ENCODE peak calls at places on chromosomes 6 and 20, in nine cellular contexts. One of them, this sample, is unnamed. For H3K4me1 and H3K36me3, the result is how much of the 10 kb centered on the place peaks cover.

GRCh38 chr20:62980970-62981369 is 25.8 kb downstream of the BHLHE23 start:
- DNase-seq in cardiac muscle cell: peak
- DNase-seq in RWPE2: no peak
- DNase-seq in endodermal cell: no peak
- DNase-seq in heart right ventricle: no peak
- DNase-seq in ascending aorta: no peak
- DNase-seq in colonic mucosa: no peak
- DNase-seq in adrenal gland: no peak
- DNase-seq in left lung: no peak
- DNase-seq in this sample: no peak

GRCh38 chr6:12545837-12546658 is 170.5 kb upstream of the PHACTR1 start:
- DNase-seq in left lung: no peak
- DNase-seq in RWPE2: no peak
- DNase-seq in adrenal gland: no peak
- DNase-seq in heart right ventricle: no peak
- DNase-seq in colonic mucosa: no peak
- DNase-seq in cardiac muscle cell: peak
- DNase-seq in ascending aorta: no peak
- DNase-seq in endodermal cell: no peak
- DNase-seq in this sample: no peak

GRCh38 chr6:113120577-113121285 is 736.4 kb upstream of the MARCKS start:
- DNase-seq in left lung: no peak
- DNase-seq in cardiac muscle cell: peak
- DNase-seq in heart right ventricle: no peak
- DNase-seq in RWPE2: peak
- DNase-seq in adrenal gland: peak
- DNase-seq in colonic mucosa: no peak
- DNase-seq in endodermal cell: peak
- DNase-seq in ascending aorta: no peak
- DNase-seq in this sample: no peak

GRCh38 chr6:120320481-120321162 is 971.1 kb upstream of the MAN1A1 start:
- DNase-seq in colonic mucosa: no peak
- DNase-seq in RWPE2: no peak
- DNase-seq in left lung: no peak
- DNase-seq in cardiac muscle cell: peak
- DNase-seq in endodermal cell: no peak
- DNase-seq in ascending aorta: no peak
- DNase-seq in adrenal gland: no peak
- DNase-seq in heart right ventricle: no peak
- DNase-seq in this sample: no peak

GRCh38 chr6:1310628-1311399 is 1.1 kb upstream of the FOXQ1 start:
- DNase-seq in ascending aorta: no peak
- DNase-seq in left lung: peak
- DNase-seq in endodermal cell: peak
- DNase-seq in RWPE2: no peak
- DNase-seq in adrenal gland: no peak
- DNase-seq in heart right ventricle: no peak
- DNase-seq in cardiac muscle cell: no peak
- DNase-seq in colonic mucosa: peak
- DNase-seq in this sample: no peak

GRCh38 chr6:12886961-12887775 is 170.6 kb downstream of the PHACTR1 start:
- DNase-seq in RWPE2: no peak
- DNase-seq in ascending aorta: no peak
- DNase-seq in left lung: no peak
- DNase-seq in heart right ventricle: no peak
- DNase-seq in adrenal gland: no peak
- DNase-seq in cardiac muscle cell: peak
- DNase-seq in endodermal cell: peak
- DNase-seq in colonic mucosa: no peak
- DNase-seq in this sample: no peak

GRCh38 chr6:98845201-98846020 is 11.0 kb downstream of the POU3F2 start:
- DNase-seq in colonic mucosa: peak
- DNase-seq in cardiac muscle cell: peak
- DNase-seq in ascending aorta: no peak
- DNase-seq in heart right ventricle: peak
- DNase-seq in adrenal gland: peak
- DNase-seq in endodermal cell: peak
- DNase-seq in left lung: peak
- DNase-seq in RWPE2: no peak
- DNase-seq in this sample: peak

GRCh38 chr6:53240763-53241162 is 92.1 kb upstream of the GCM1 start:
- DNase-seq in colonic mucosa: no peak
- DNase-seq in adrenal gland: no peak
- DNase-seq in left lung: no peak
- DNase-seq in RWPE2: no peak
- DNase-seq in heart right ventricle: no peak
- DNase-seq in endodermal cell: no peak
- DNase-seq in ascending aorta: no peak
- DNase-seq in cardiac muscle cell: no peak
- DNase-seq in this sample: no peak

GRCh38 chr6:22765015-22765414 is 195.6 kb downstream of the HDGFL1 start:
- DNase-seq in heart right ventricle: no peak
- DNase-seq in endodermal cell: no peak
- DNase-seq in RWPE2: no peak
- DNase-seq in cardiac muscle cell: peak
- DNase-seq in ascending aorta: no peak
- DNase-seq in colonic mucosa: no peak
- DNase-seq in left lung: no peak
- DNase-seq in adrenal gland: no peak
- DNase-seq in this sample: no peak

GRCh38 chr6:170152111-170152926 is 138.6 kb downstream of the DLL1 start:
- DNase-seq in colonic mucosa: peak
- DNase-seq in RWPE2: no peak
- DNase-seq in left lung: peak
- DNase-seq in heart right ventricle: no peak
- DNase-seq in endodermal cell: peak
- DNase-seq in ascending aorta: peak
- DNase-seq in cardiac muscle cell: no peak
- DNase-seq in adrenal gland: peak
- DNase-seq in this sample: no peak

GRCh38 chr20:47784599-47785320 is 521 bp downstream of the SULF2 start:
- DNase-seq in heart right ventricle: peak
- DNase-seq in ascending aorta: no peak
- DNase-seq in endodermal cell: peak
- DNase-seq in colonic mucosa: peak
- DNase-seq in RWPE2: no peak
- DNase-seq in cardiac muscle cell: peak
- DNase-seq in adrenal gland: peak
- DNase-seq in left lung: peak
- DNase-seq in this sample: peak

GRCh38 chr20:20366896-20367680 is 816 bp upstream of the INSM1 start:
- DNase-seq in colonic mucosa: no peak
- DNase-seq in RWPE2: no peak
- DNase-seq in heart right ventricle: no peak
- DNase-seq in adrenal gland: no peak
- DNase-seq in ascending aorta: no peak
- DNase-seq in cardiac muscle cell: no peak
- DNase-seq in left lung: no peak
- DNase-seq in endodermal cell: peak
- DNase-seq in this sample: no peak

GRCh38 chr6:7758456-7758855 is 32.6 kb downstream of the BMP6 start:
- DNase-seq in ascending aorta: no peak
- DNase-seq in endodermal cell: no peak
- DNase-seq in left lung: no peak
- DNase-seq in adrenal gland: no peak
- DNase-seq in RWPE2: no peak
- DNase-seq in heart right ventricle: no peak
- DNase-seq in cardiac muscle cell: peak
- DNase-seq in colonic mucosa: no peak
- DNase-seq in this sample: no peak

GRCh38 chr6:79750806-79751205 is 119.7 kb downstream of the SH3BGRL2 start:
- DNase-seq in adrenal gland: no peak
- DNase-seq in colonic mucosa: no peak
- DNase-seq in ascending aorta: no peak
- DNase-seq in left lung: no peak
- DNase-seq in endodermal cell: no peak
- DNase-seq in cardiac muscle cell: no peak
- DNase-seq in heart right ventricle: no peak
- DNase-seq in RWPE2: no peak
- DNase-seq in this sample: no peak

GRCh38 chr6:21393426-21394165 is 200.0 kb upstream of the SOX4 start:
- DNase-seq in heart right ventricle: no peak
- DNase-seq in colonic mucosa: no peak
- DNase-seq in ascending aorta: no peak
- DNase-seq in cardiac muscle cell: no peak
- DNase-seq in left lung: no peak
- DNase-seq in endodermal cell: no peak
- DNase-seq in RWPE2: no peak
- DNase-seq in adrenal gland: no peak
- DNase-seq in this sample: no peak

GRCh38 chr20:33781133-33781532 is 30.0 kb upstream of the CHMP4B start:
- DNase-seq in adrenal gland: no peak
- DNase-seq in heart right ventricle: no peak
- DNase-seq in ascending aorta: no peak
- DNase-seq in colonic mucosa: peak
- DNase-seq in left lung: no peak
- DNase-seq in cardiac muscle cell: no peak
- DNase-seq in RWPE2: peak
- DNase-seq in endodermal cell: no peak
- DNase-seq in this sample: no peak
- H3K4me1 ChIP-seq in adrenal gland: under half
- H3K4me1 ChIP-seq in heart right ventricle: under half
- H3K4me1 ChIP-seq in ascending aorta: under half
- H3K4me1 ChIP-seq in colonic mucosa: under half
- H3K4me1 ChIP-seq in left lung: under half
- H3K4me1 ChIP-seq in cardiac muscle cell: under half
- H3K4me1 ChIP-seq in RWPE2: under half
- H3K4me1 ChIP-seq in endodermal cell: under half
- H3K4me1 ChIP-seq in this sample: under half

GRCh38 chr6:116133453-116133852 is 7.5 kb upstream of the COL10A1 start:
- DNase-seq in endodermal cell: no peak
- DNase-seq in heart right ventricle: no peak
- DNase-seq in left lung: no peak
- DNase-seq in colonic mucosa: no peak
- DNase-seq in cardiac muscle cell: no peak
- DNase-seq in RWPE2: no peak
- DNase-seq in ascending aorta: no peak
- DNase-seq in adrenal gland: no peak
- DNase-seq in this sample: no peak

GRCh38 chr6:116126032-116126431 is at the start of gene COL10A1:
- DNase-seq in heart right ventricle: no peak
- DNase-seq in endodermal cell: no peak
- DNase-seq in RWPE2: no peak
- DNase-seq in cardiac muscle cell: no peak
- DNase-seq in colonic mucosa: no peak
- DNase-seq in adrenal gland: no peak
- DNase-seq in left lung: no peak
- DNase-seq in ascending aorta: no peak
- DNase-seq in this sample: no peak

GRCh38 chr6:116127771-116128493 is 2.0 kb upstream of the COL10A1 start:
- DNase-seq in colonic mucosa: no peak
- DNase-seq in adrenal gland: no peak
- DNase-seq in left lung: no peak
- DNase-seq in cardiac muscle cell: no peak
- DNase-seq in endodermal cell: no peak
- DNase-seq in ascending aorta: no peak
- DNase-seq in RWPE2: no peak
- DNase-seq in heart right ventricle: no peak
- DNase-seq in this sample: no peak
- H3K36me3 ChIP-seq in colonic mucosa: under half
- H3K36me3 ChIP-seq in adrenal gland: under half
- H3K36me3 ChIP-seq in left lung: under half
- H3K36me3 ChIP-seq in cardiac muscle cell: under half
- H3K36me3 ChIP-seq in endodermal cell: under half
- H3K36me3 ChIP-seq in ascending aorta: under half
- H3K36me3 ChIP-seq in RWPE2: under half
- H3K36me3 ChIP-seq in heart right ventricle: under half
- H3K36me3 ChIP-seq in this sample: under half

DNA sequence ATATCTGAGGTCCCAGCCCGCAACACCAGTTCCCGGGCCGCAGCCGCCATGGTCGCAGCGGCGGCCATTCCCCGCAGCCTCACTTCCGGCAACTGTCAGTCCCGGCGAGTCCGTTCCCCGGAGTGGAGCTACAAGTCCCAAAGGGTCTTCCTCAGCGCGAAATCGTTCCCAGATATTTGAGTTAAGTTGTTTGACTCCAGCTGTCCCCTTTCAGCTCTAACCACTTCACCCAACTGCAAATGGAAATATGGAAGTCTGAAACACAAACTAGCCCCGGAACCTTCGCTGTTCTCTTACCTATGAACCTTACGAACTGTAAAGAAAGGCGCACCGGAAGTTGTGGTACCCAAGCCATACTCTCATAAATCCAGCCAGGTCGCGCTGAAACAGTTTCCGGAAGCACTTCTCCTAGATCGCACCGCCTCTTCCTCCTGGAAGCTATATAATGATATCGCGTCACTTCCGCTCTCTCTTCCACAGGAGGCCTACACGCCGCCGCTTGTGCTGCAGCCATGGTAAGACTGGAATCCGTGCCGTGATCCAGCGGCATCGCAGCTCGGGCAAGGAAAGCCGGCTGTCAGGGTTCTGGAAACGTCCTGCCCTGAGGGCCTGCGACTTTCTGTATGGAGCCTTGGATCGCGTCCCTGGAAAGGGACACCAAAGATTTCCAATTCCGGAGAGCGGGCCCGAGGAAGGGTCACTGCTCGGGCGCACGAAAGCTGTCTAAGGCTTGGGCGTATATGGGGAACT is at the start of the genes RPS18 and VPS52:
- DNase-seq in RWPE2: peak
- DNase-seq in left lung: peak
- DNase-seq in endodermal cell: peak
- DNase-seq in heart right ventricle: peak
- DNase-seq in cardiac muscle cell: peak
- DNase-seq in colonic mucosa: peak
- DNase-seq in ascending aorta: peak
- DNase-seq in adrenal gland: peak
- DNase-seq in this sample: peak
- H3K4me1 ChIP-seq in RWPE2: under half
- H3K4me1 ChIP-seq in left lung: half or more
- H3K4me1 ChIP-seq in endodermal cell: under half
- H3K4me1 ChIP-seq in heart right ventricle: under half
- H3K4me1 ChIP-seq in cardiac muscle cell: under half
- H3K4me1 ChIP-seq in colonic mucosa: under half
- H3K4me1 ChIP-seq in ascending aorta: under half
- H3K4me1 ChIP-seq in adrenal gland: under half
- H3K4me1 ChIP-seq in this sample: under half

DNA sequence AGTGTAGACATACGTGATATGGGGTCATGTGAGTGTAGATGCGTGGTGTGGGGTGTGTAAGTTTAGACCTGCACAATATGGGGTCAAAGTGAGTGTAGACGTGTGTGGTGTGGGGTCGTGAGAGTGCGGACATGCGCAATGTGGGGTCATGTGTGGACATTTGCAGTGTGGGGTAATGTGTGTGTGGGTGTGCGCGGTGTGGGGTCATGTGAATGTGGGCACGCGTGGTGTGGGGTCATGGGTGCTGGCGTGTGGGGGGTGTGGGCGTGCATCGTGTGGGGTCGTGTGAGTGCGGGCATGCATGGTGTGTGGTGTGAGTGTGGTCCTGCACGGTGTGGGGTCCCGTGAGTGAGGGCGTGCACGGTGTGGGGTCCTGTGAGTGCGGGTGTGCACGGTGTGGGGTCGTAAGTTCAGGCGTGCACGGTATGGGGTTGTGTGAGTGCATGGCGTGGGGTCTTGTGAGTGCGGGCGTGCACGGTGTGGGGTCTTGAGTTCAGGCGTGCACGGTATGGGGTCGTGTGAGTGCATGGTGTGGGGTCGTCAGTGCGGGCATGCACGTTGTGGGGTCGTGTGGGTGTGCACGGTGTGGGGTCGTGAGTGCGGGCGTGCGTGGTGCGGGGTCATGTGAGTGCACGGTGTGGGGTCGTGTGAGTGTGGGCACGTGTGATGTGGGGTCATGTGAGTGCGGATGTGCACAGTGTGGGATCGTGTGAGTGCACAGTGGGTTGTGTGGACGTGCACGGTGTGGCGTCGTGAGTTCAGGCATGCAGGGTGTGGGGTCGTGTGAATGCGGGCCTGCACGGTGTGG is 14.3 kb downstream of the PCMTD2 start:
- DNase-seq in left lung: no peak
- DNase-seq in cardiac muscle cell: no peak
- DNase-seq in ascending aorta: no peak
- DNase-seq in heart right ventricle: no peak
- DNase-seq in RWPE2: no peak
- DNase-seq in colonic mucosa: no peak
- DNase-seq in endodermal cell: no peak
- DNase-seq in adrenal gland: no peak
- DNase-seq in this sample: no peak
- H3K36me3 ChIP-seq in left lung: under half
- H3K36me3 ChIP-seq in cardiac muscle cell: under half
- H3K36me3 ChIP-seq in ascending aorta: under half
- H3K36me3 ChIP-seq in heart right ventricle: half or more
- H3K36me3 ChIP-seq in RWPE2: under half
- H3K36me3 ChIP-seq in colonic mucosa: under half
- H3K36me3 ChIP-seq in endodermal cell: under half
- H3K36me3 ChIP-seq in adrenal gland: under half
- H3K36me3 ChIP-seq in this sample: under half